ENCODE peak calls at places on chromosomes 13 and 19, in eight cellular contexts. K is activated T-cell treated with anti-CD3 and anti-CD28 coated beads, Interleukin-2, amount 50 U/mL, for 1 hour; J is WTC11; R is IMR-90; I is HEK293T; X is Panc1; Z is retina; W is NCI-H1930. U is an unnamed sample.

GRCh38 chr19:30360378-30361106 is 11.6 kb upstream of the ZNF536 start:
- DNase-seq in K (no peak), X (no peak), J (no peak), I (no peak), Z (peak), W (no peak), R (no peak), U (no peak)

GRCh38 chr13:90414691-90415596 is 932.5 kb upstream of the MIR17HG start:
- DNase-seq in K (no peak), I (peak), J (no peak), Z (no peak), X (peak), W (no peak), R (peak), U (no peak)

GRCh38 chr13:112942689-112943308 is 26.2 kb upstream of the MCF2L start:
- DNase-seq in Z (peak), I (peak), R (peak), K (peak), X (peak), J (peak), W (peak), U (peak)

GRCh38 chr13:23833733-23834611 is 55.2 kb downstream of the MIPEP start:
- DNase-seq in J (no peak), X (no peak), Z (no peak), R (no peak), I (no peak), K (no peak), W (no peak), U (no peak)

GRCh38 chr13:26254583-26255102 is 714 bp downstream of the CDK8 start:
- DNase-seq in R (peak), K (peak), Z (peak), X (no peak), I (peak), W (peak), J (peak), U (peak)

GRCh38 chr19:57815247-57816075 is 748 bp upstream of the ZNF552 start:
- DNase-seq in K (no peak), R (no peak), Z (no peak), W (no peak), I (no peak), J (no peak), X (no peak), U (no peak)

GRCh38 chr13:19818223-19818842 is 35.6 kb upstream of the PSPC1 start:
- DNase-seq in W (peak), R (no peak), X (no peak), K (peak), I (peak), Z (peak), J (peak), U (peak)

GRCh38 chr19:14343286-14343685 is 38.0 kb upstream of the ADGRE5 start:
- DNase-seq in Z (no peak), W (no peak), I (no peak), X (no peak), R (no peak), K (no peak), J (no peak), U (no peak)

GRCh38 chr13:46961719-46962118 is 64.9 kb upstream of the HTR2A start:
- DNase-seq in I (peak), Z (no peak), J (no peak), R (peak), X (no peak), K (no peak), W (no peak), U (no peak)

GRCh38 chr19:52897149-52897935 is at the start of gene ZNF320:
- DNase-seq in W (peak), I (peak), R (peak), Z (peak), J (peak), K (peak), X (peak), U (peak)

GRCh38 chr19:8973501-8974091 is 36.6 kb downstream of the MUC16 start:
- DNase-seq in I (peak), R (no peak), J (no peak), K (no peak), W (no peak), Z (no peak), X (no peak), U (no peak)

GRCh38 chr19:16406356-16406755 is 65.4 kb downstream of the EPS15L1 start:
- DNase-seq in I (no peak), X (no peak), Z (no peak), W (no peak), R (no peak), J (no peak), K (no peak), U (no peak)

GRCh38 chr19:1624458-1624857 is 19.2 kb upstream of the UQCR11 start:
- DNase-seq in I (peak), R (peak), X (no peak), Z (peak), W (no peak), J (peak), K (peak), U (no peak)

GRCh38 chr19:41589371-41589770 is 13.4 kb downstream of the CEACAM21 start:
- DNase-seq in W (no peak), Z (no peak), X (no peak), J (no peak), R (no peak), K (no peak), I (no peak), U (no peak)

GRCh38 chr19:38015771-38016170 is 108.8 kb downstream of the SIPA1L3 start:
- DNase-seq in X (no peak), I (no peak), J (no peak), K (no peak), W (no peak), R (no peak), Z (peak), U (no peak)

GRCh38 chr19:50501568-50502475 is 9.2 kb downstream of the JOSD2 start:
- DNase-seq in J (no peak), Z (no peak), X (no peak), R (no peak), I (no peak), W (no peak), K (no peak), U (no peak)

GRCh38 chr13:29438772-29439171 is 156.7 kb downstream of the SLC7A1 start:
- DNase-seq in I (no peak), X (no peak), R (no peak), J (no peak), W (no peak), Z (no peak), K (no peak), U (no peak)

GRCh38 chr19:21593008-21593427 is 87.6 kb downstream of the ZNF429 start:
- DNase-seq in X (no peak), I (no peak), Z (no peak), R (no peak), W (no peak), K (no peak), J (no peak), U (no peak)

U was measured in NCI-H526.